ENCODE peak calls at places on chromosomes 12 and 14, in four cellular contexts. One of them, this sample, is unnamed.

GRCh38 chr12:105235299-105235746 is 651 bp downstream of the APPL2 start:
- DNase-seq in H1: no peak
- DNase-seq in K562: no peak
- DNase-seq in HepG2: no peak
- DNase-seq in this sample: no peak

GRCh38 chr14:105411017-105411941 is 8.3 kb upstream of the MTA1 start:
- DNase-seq in H1: peak
- DNase-seq in K562: peak
- DNase-seq in HepG2: no peak
- DNase-seq in this sample: no peak

GRCh38 chr12:25992026-25992782 is 33.7 kb downstream of the RASSF8 start:
- DNase-seq in H1: no peak
- DNase-seq in K562: no peak
- DNase-seq in HepG2: no peak
- DNase-seq in this sample: no peak

GRCh38 chr14:93017341-93017797 is 94.4 kb downstream of the CHGA start:
- DNase-seq in H1: no peak
- DNase-seq in K562: no peak
- DNase-seq in HepG2: no peak
- DNase-seq in this sample: no peak

GRCh38 chr12:43805149-43805856 is 814 bp downstream of the TWF1 start:
- DNase-seq in H1: no peak
- DNase-seq in K562: peak
- DNase-seq in HepG2: peak
- DNase-seq in this sample: peak

GRCh38 chr12:82663893-82664292 is 22.8 kb upstream of the TMTC2 start:
- DNase-seq in H1: no peak
- DNase-seq in K562: no peak
- DNase-seq in HepG2: no peak
- DNase-seq in this sample: no peak

GRCh38 chr14:54627718-54628345 is 60.9 kb downstream of the SAMD4A start:
- DNase-seq in H1: no peak
- DNase-seq in K562: no peak
- DNase-seq in HepG2: no peak
- DNase-seq in this sample: no peak

GRCh38 chr12:7601407-7601806 is 64.3 kb downstream of the APOBEC1 start:
- DNase-seq in H1: no peak
- DNase-seq in K562: no peak
- DNase-seq in HepG2: no peak
- DNase-seq in this sample: no peak

GRCh38 chr12:58583541-58583940 is 336.8 kb downstream of the LRIG3 start:
- DNase-seq in H1: no peak
- DNase-seq in K562: no peak
- DNase-seq in HepG2: no peak
- DNase-seq in this sample: peak

GRCh38 chr12:113347892-113348291 is 10.5 kb upstream of the PLBD2 start:
- DNase-seq in H1: no peak
- DNase-seq in K562: no peak
- DNase-seq in HepG2: no peak
- DNase-seq in this sample: no peak

GRCh38 chr12:25152055-25152454 is 42.9 kb downstream of the DNAI7 start:
- DNase-seq in H1: no peak
- DNase-seq in K562: no peak
- DNase-seq in HepG2: no peak
- DNase-seq in this sample: no peak

GRCh38 chr14:41285193-41285748 is 321.4 kb upstream of the LRFN5 start:
- DNase-seq in H1: peak
- DNase-seq in K562: peak
- DNase-seq in HepG2: peak
- DNase-seq in this sample: no peak

DNA sequence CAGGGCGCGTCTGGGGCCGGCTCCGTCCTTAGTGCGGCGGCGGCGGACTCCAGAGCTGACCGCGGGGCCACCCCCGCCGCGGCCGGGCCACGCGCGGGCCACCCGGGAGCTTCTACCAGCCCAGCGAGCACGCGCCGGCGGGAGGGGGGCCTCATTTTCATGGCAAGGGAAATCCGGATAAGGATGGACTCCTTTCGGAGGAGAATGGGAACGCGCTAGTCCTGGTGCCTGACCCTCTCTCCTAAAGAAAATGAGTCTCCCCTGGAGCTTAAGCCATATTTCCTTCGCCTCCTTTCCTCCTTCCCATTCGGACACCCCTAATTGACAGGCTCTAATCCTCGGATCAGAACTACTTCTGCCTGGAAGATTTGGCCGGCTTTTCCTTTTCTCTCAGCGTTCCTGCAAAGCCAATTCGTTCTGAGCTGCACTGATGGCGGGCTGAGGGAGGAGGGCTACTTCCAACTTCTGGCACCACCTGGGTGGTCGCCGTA is 81.8 kb upstream of the HMGA2 start:
- DNase-seq in H1: no peak
- DNase-seq in K562: no peak
- DNase-seq in HepG2: no peak
- DNase-seq in this sample: no peak
- TF ChIP-seq MAFK in H1: no peak
- TF ChIP-seq MAFK in K562: no peak
- TF ChIP-seq MAFK in HepG2: no peak
- TF ChIP-seq MAFK in this sample: no peak

DNA sequence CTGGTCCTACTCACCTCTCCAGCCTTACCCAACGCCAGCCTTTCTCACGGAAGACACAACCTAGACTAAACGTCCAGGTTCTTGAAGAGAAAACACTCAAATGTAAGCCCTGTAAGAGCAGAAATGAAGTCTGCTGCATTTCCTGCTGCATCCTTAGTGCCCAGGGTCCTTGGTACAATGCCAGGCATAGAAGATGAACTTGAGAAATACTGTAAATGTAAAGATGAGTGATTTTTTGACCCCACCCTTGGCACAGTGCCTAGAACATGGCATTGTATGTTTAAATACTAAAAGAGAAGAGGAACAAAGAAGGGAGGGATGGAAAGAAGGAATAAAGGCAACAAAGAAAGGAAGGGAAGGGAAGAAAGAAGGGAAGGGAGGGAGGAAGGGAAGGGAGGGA is 514.6 kb downstream of the MED13L start:
- DNase-seq in H1: no peak
- DNase-seq in K562: no peak
- DNase-seq in HepG2: no peak
- DNase-seq in this sample: no peak
- TF ChIP-seq CHD2 in H1: no peak
- TF ChIP-seq CHD2 in K562: no peak
- TF ChIP-seq CHD2 in HepG2: no peak
- TF ChIP-seq CHD2 in this sample: no peak

GRCh38 chr14:31787377-31787776 is 226.2 kb downstream of the NUBPL start:
- DNase-seq in H1: no peak
- DNase-seq in K562: peak
- DNase-seq in HepG2: peak
- DNase-seq in this sample: peak
- TF ChIP-seq MAFK in H1: no peak
- TF ChIP-seq MAFK in K562: no peak
- TF ChIP-seq MAFK in HepG2: no peak
- TF ChIP-seq MAFK in this sample: no peak

GRCh38 chr12:121697093-121697698 is 15.4 kb upstream of the TMEM120B start:
- DNase-seq in H1: no peak
- DNase-seq in K562: peak
- DNase-seq in HepG2: peak
- DNase-seq in this sample: peak
- TF ChIP-seq CHD2 in H1: no peak
- TF ChIP-seq CHD2 in K562: no peak
- TF ChIP-seq CHD2 in HepG2: no peak
- TF ChIP-seq CHD2 in this sample: no peak

DNA sequence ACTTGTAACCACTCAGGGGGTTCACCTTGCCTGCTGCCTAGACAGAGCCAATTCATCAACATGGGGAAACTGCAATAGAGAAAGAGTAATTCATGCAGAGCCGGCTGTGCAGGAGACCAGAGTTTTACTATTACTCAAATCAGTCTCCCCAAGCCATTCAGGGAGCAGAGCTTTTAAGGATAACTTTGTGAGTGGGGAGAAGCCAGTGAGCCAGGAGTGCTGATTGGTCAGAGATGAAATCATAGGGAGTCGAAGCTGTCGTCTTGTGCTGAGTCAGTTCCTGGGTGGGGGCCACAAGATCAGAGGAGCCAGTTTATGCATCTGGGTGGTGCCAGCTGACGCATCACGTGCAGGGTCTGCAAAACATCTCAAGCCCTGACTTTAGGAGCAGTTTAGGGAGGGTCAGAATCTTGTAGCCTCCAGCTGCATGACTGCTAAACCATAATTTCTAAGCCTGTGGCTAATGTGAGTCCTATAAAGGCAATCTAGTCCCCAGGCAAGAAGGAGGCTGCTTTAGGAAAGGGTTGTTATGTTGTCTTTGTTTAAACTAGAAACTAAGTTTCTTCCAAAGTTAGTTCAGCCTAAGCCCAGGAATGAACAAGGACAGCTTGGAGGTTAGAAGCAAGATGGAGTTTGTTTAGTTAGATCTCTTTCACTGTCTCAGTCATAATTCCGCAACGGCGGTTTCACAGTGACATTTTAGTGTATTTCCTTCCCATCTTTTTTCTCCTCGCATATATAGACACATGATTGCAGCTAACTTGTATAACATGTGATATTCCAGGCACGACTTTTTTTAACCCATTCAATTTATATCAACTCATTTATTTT is 68.9 kb upstream of the NCOR2 start:
- DNase-seq in H1: no peak
- DNase-seq in K562: peak
- DNase-seq in HepG2: no peak
- DNase-seq in this sample: peak
- TF ChIP-seq MAFK in H1: no peak
- TF ChIP-seq MAFK in K562: peak
- TF ChIP-seq MAFK in HepG2: no peak
- TF ChIP-seq MAFK in this sample: peak

GRCh38 chr14:63362305-63362914 is 43.7 kb upstream of the GPHB5 start:
- DNase-seq in H1: no peak
- DNase-seq in K562: no peak
- DNase-seq in HepG2: no peak
- DNase-seq in this sample: no peak
- TF ChIP-seq CHD2 in H1: no peak
- TF ChIP-seq CHD2 in K562: no peak
- TF ChIP-seq CHD2 in HepG2: no peak
- TF ChIP-seq CHD2 in this sample: no peak

GRCh38 chr14:51592836-51593235 is 58.9 kb upstream of the FRMD6 start:
- DNase-seq in H1: no peak
- DNase-seq in K562: no peak
- DNase-seq in HepG2: no peak
- DNase-seq in this sample: no peak

GRCh38 chr14:51596473-51596870 is 55.2 kb upstream of the FRMD6 start:
- DNase-seq in H1: no peak
- DNase-seq in K562: no peak
- DNase-seq in HepG2: no peak
- DNase-seq in this sample: no peak

GRCh38 chr14:51595831-51596472 is 55.8 kb upstream of the FRMD6 start:
- DNase-seq in H1: no peak
- DNase-seq in K562: no peak
- DNase-seq in HepG2: no peak
- DNase-seq in this sample: no peak

GRCh38 chr14:51597511-51597920 is 54.2 kb upstream of the FRMD6 start:
- DNase-seq in H1: no peak
- DNase-seq in K562: no peak
- DNase-seq in HepG2: no peak
- DNase-seq in this sample: no peak

GRCh38 chr14:51593397-51593796 is 58.3 kb upstream of the FRMD6 start:
- DNase-seq in H1: no peak
- DNase-seq in K562: no peak
- DNase-seq in HepG2: no peak
- DNase-seq in this sample: no peak
- TF ChIP-seq MAFK in H1: no peak
- TF ChIP-seq MAFK in K562: no peak
- TF ChIP-seq MAFK in HepG2: no peak
- TF ChIP-seq MAFK in this sample: no peak

This sample was measured in A549.